ENCODE peak calls at places on chromosomes 11 and 22, in nine cellular contexts. One of them, this sample, is unnamed.

GRCh38 chr11:64762916-64763803 is 3.4 kb upstream of the PYGM start:
- DNase-seq in CD8-positive, alpha-beta T cell: peak
- DNase-seq in mucosa of descending colon: peak
- DNase-seq in NB4: peak
- DNase-seq in heart right ventricle: no peak
- DNase-seq in choroid plexus epithelial cell: peak
- DNase-seq in progenitor cell of endocrine pancreas: no peak
- DNase-seq in PC-3: no peak
- DNase-seq in upper lobe of left lung: peak
- DNase-seq in this sample: no peak

GRCh38 chr22:33385611-33386010 is 327.4 kb upstream of the SYN3 start:
- DNase-seq in heart right ventricle: no peak
- DNase-seq in PC-3: no peak
- DNase-seq in choroid plexus epithelial cell: no peak
- DNase-seq in NB4: no peak
- DNase-seq in upper lobe of left lung: no peak
- DNase-seq in progenitor cell of endocrine pancreas: no peak
- DNase-seq in mucosa of descending colon: no peak
- DNase-seq in CD8-positive, alpha-beta T cell: no peak
- DNase-seq in this sample: no peak

GRCh38 chr11:46560300-46561025 is 33.4 kb downstream of the AMBRA1 start:
- DNase-seq in PC-3: no peak
- DNase-seq in CD8-positive, alpha-beta T cell: no peak
- DNase-seq in mucosa of descending colon: no peak
- DNase-seq in upper lobe of left lung: no peak
- DNase-seq in choroid plexus epithelial cell: peak
- DNase-seq in progenitor cell of endocrine pancreas: no peak
- DNase-seq in NB4: peak
- DNase-seq in heart right ventricle: no peak
- DNase-seq in this sample: peak

GRCh38 chr11:77473001-77473800 is 693 bp downstream of the PAK1 start:
- DNase-seq in choroid plexus epithelial cell: peak
- DNase-seq in NB4: peak
- DNase-seq in CD8-positive, alpha-beta T cell: peak
- DNase-seq in upper lobe of left lung: peak
- DNase-seq in progenitor cell of endocrine pancreas: peak
- DNase-seq in PC-3: peak
- DNase-seq in mucosa of descending colon: peak
- DNase-seq in heart right ventricle: peak
- DNase-seq in this sample: peak

GRCh38 chr11:11148104-11148509 is 204.9 kb downstream of the CSNK2A3 start:
- DNase-seq in upper lobe of left lung: no peak
- DNase-seq in heart right ventricle: peak
- DNase-seq in choroid plexus epithelial cell: peak
- DNase-seq in PC-3: peak
- DNase-seq in NB4: peak
- DNase-seq in CD8-positive, alpha-beta T cell: peak
- DNase-seq in mucosa of descending colon: peak
- DNase-seq in progenitor cell of endocrine pancreas: no peak
- DNase-seq in this sample: peak

GRCh38 chr11:91804057-91804456 is 420.6 kb upstream of the FAT3 start:
- DNase-seq in CD8-positive, alpha-beta T cell: no peak
- DNase-seq in mucosa of descending colon: no peak
- DNase-seq in upper lobe of left lung: no peak
- DNase-seq in PC-3: peak
- DNase-seq in heart right ventricle: no peak
- DNase-seq in NB4: no peak
- DNase-seq in progenitor cell of endocrine pancreas: no peak
- DNase-seq in choroid plexus epithelial cell: peak
- DNase-seq in this sample: no peak

GRCh38 chr11:117076941-117077659 is 21.1 kb downstream of the SIK3 start:
- DNase-seq in PC-3: no peak
- DNase-seq in upper lobe of left lung: no peak
- DNase-seq in CD8-positive, alpha-beta T cell: no peak
- DNase-seq in heart right ventricle: no peak
- DNase-seq in mucosa of descending colon: no peak
- DNase-seq in NB4: no peak
- DNase-seq in progenitor cell of endocrine pancreas: no peak
- DNase-seq in choroid plexus epithelial cell: peak
- DNase-seq in this sample: peak

GRCh38 chr11:122656073-122656630 is 630 bp downstream of the UBASH3B start:
- DNase-seq in PC-3: peak
- DNase-seq in choroid plexus epithelial cell: peak
- DNase-seq in progenitor cell of endocrine pancreas: no peak
- DNase-seq in upper lobe of left lung: peak
- DNase-seq in CD8-positive, alpha-beta T cell: peak
- DNase-seq in mucosa of descending colon: peak
- DNase-seq in heart right ventricle: peak
- DNase-seq in NB4: peak
- DNase-seq in this sample: peak

GRCh38 chr22:49051491-49052022 is 776.1 kb downstream of the BRD1 start:
- DNase-seq in heart right ventricle: no peak
- DNase-seq in upper lobe of left lung: peak
- DNase-seq in CD8-positive, alpha-beta T cell: no peak
- DNase-seq in PC-3: no peak
- DNase-seq in choroid plexus epithelial cell: no peak
- DNase-seq in NB4: no peak
- DNase-seq in progenitor cell of endocrine pancreas: no peak
- DNase-seq in mucosa of descending colon: no peak
- DNase-seq in this sample: no peak

GRCh38 chr22:25829237-25829636 is 87.2 kb downstream of the MYO18B start:
- DNase-seq in upper lobe of left lung: no peak
- DNase-seq in PC-3: no peak
- DNase-seq in mucosa of descending colon: no peak
- DNase-seq in NB4: no peak
- DNase-seq in CD8-positive, alpha-beta T cell: no peak
- DNase-seq in progenitor cell of endocrine pancreas: no peak
- DNase-seq in choroid plexus epithelial cell: no peak
- DNase-seq in heart right ventricle: no peak
- DNase-seq in this sample: no peak

GRCh38 chr11:108916935-108917334 is 252.1 kb downstream of the DDX10 start:
- DNase-seq in heart right ventricle: no peak
- DNase-seq in NB4: no peak
- DNase-seq in mucosa of descending colon: no peak
- DNase-seq in PC-3: no peak
- DNase-seq in upper lobe of left lung: no peak
- DNase-seq in choroid plexus epithelial cell: no peak
- DNase-seq in CD8-positive, alpha-beta T cell: no peak
- DNase-seq in progenitor cell of endocrine pancreas: no peak
- DNase-seq in this sample: peak

GRCh38 chr22:27573992-27574391 is 227.6 kb downstream of the MN1 start:
- DNase-seq in choroid plexus epithelial cell: peak
- DNase-seq in progenitor cell of endocrine pancreas: no peak
- DNase-seq in CD8-positive, alpha-beta T cell: no peak
- DNase-seq in mucosa of descending colon: no peak
- DNase-seq in heart right ventricle: no peak
- DNase-seq in upper lobe of left lung: no peak
- DNase-seq in NB4: peak
- DNase-seq in PC-3: no peak
- DNase-seq in this sample: no peak

GRCh38 chr11:1081601-1082311 is 7.1 kb downstream of the MUC2 start:
- DNase-seq in PC-3: no peak
- DNase-seq in progenitor cell of endocrine pancreas: no peak
- DNase-seq in NB4: no peak
- DNase-seq in upper lobe of left lung: peak
- DNase-seq in mucosa of descending colon: peak
- DNase-seq in choroid plexus epithelial cell: no peak
- DNase-seq in heart right ventricle: no peak
- DNase-seq in CD8-positive, alpha-beta T cell: no peak
- DNase-seq in this sample: no peak

GRCh38 chr22:20490941-20491307 is 4.7 kb downstream of the KLHL22 start:
- DNase-seq in heart right ventricle: no peak
- DNase-seq in CD8-positive, alpha-beta T cell: no peak
- DNase-seq in upper lobe of left lung: no peak
- DNase-seq in NB4: no peak
- DNase-seq in progenitor cell of endocrine pancreas: no peak
- DNase-seq in PC-3: no peak
- DNase-seq in choroid plexus epithelial cell: no peak
- DNase-seq in mucosa of descending colon: no peak
- DNase-seq in this sample: no peak

DNA sequence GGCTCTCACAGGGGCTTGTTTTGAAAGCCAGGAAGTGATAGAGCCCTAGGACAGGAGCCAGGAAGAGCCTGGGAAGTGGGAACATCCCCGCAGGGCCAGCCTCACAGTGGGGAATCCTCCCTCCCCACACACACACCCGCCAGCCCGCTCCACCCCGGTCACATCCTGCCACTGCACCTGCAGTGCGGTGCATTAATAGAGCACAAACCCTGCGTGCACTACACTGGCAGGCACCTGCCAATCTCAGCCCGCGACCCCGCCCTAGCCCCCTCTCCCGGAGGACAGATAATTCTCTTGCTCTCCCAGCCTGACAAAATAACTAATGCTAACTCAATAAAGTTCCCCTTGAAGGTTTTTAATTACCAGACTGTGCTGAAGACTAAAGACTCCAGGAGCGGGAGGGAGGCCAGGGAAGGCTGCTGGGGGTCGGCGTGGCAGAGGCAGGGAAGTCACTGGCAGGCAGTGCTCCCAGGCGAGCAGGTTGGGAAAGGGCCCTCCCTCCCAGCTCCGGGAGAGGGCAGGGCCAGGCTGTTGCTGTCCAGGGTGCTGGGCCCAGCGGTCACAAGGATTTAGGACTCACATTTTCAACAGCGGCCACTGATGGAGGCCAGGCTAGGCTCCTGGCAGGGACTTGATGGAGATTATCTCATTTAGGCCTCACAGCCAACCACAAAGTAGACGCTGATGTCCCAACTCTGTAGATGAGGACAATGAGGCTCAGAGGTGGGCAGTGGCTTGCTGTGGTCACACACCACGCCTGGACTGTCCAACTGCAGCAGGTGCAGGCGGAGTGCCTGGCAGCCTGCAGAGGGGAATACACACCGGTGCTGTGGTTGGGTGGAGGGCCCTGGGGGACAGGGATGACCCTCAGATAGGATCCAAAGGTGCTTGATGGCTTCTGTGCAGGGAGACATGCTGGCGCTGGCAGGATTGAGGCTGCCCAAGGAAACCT is 23.9 kb upstream of the TCF20 start:
- DNase-seq in mucosa of descending colon: peak
- DNase-seq in CD8-positive, alpha-beta T cell: peak
- DNase-seq in choroid plexus epithelial cell: peak
- DNase-seq in NB4: peak
- DNase-seq in heart right ventricle: peak
- DNase-seq in progenitor cell of endocrine pancreas: peak
- DNase-seq in upper lobe of left lung: no peak
- DNase-seq in PC-3: peak
- DNase-seq in this sample: peak
- TF ChIP-seq CTCF in mucosa of descending colon: no peak
- TF ChIP-seq CTCF in CD8-positive, alpha-beta T cell: no peak
- TF ChIP-seq CTCF in choroid plexus epithelial cell: peak
- TF ChIP-seq CTCF in NB4: no peak
- TF ChIP-seq CTCF in heart right ventricle: no peak
- TF ChIP-seq CTCF in progenitor cell of endocrine pancreas: no peak
- TF ChIP-seq CTCF in upper lobe of left lung: no peak
- TF ChIP-seq CTCF in PC-3: no peak
- TF ChIP-seq CTCF in this sample: no peak

DNA sequence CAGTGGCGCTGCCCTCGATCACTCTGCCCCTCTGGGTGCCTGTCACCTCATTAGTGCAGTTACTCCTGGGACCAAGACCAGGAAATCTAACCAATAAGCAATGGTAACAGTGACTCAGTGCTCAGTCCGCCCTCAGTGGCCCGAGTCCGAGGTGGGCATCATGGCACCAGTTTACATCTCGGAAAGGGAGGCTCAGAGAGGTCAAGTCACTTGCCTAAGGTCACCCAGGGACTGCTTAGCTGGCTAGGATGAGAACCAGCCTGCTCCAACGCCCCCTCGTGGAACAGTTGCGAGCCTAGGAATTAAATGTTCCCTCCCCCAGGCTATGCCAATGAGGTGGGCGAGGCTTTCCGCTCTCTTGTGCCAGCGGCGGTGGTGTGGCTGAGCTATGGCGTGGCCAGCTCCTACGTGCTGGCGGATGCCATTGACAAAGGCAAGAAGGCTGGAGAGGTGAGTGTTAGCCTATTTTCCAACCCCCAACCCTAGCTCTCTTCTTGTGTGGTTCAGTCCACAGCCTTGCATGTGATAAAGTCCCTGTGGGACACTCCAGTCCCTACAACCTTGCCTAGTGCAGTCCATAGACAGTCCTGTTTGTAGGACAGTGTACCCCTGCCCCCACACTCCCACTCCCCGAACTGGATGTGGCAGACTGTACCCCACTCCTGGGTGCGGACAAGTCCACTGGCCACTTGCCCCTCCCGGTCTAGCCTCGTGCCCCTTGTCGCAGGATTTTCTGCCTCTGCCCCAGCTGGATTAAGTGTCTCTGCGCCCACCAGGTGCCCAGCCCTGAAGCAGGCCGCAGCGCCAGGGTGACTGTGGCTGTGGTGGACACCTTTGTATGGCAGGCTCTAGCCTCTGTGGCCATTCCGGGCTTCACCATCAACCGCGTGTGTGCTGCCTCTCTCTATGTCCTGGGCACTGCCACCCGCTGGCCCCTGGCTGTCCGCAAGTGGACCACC is 1.1 kb downstream of the MTFP1 start:
- DNase-seq in choroid plexus epithelial cell: peak
- DNase-seq in progenitor cell of endocrine pancreas: peak
- DNase-seq in mucosa of descending colon: peak
- DNase-seq in upper lobe of left lung: peak
- DNase-seq in heart right ventricle: peak
- DNase-seq in NB4: peak
- DNase-seq in CD8-positive, alpha-beta T cell: peak
- DNase-seq in PC-3: peak
- DNase-seq in this sample: peak
- TF ChIP-seq CTCF in choroid plexus epithelial cell: peak
- TF ChIP-seq CTCF in progenitor cell of endocrine pancreas: peak
- TF ChIP-seq CTCF in mucosa of descending colon: peak
- TF ChIP-seq CTCF in upper lobe of left lung: peak
- TF ChIP-seq CTCF in heart right ventricle: peak
- TF ChIP-seq CTCF in NB4: peak
- TF ChIP-seq CTCF in CD8-positive, alpha-beta T cell: peak
- TF ChIP-seq CTCF in PC-3: peak
- TF ChIP-seq CTCF in this sample: peak

GRCh38 chr11:61791737-61792309 is 576 bp downstream of the TMEM258 start:
- DNase-seq in heart right ventricle: peak
- DNase-seq in mucosa of descending colon: peak
- DNase-seq in progenitor cell of endocrine pancreas: peak
- DNase-seq in PC-3: peak
- DNase-seq in choroid plexus epithelial cell: peak
- DNase-seq in CD8-positive, alpha-beta T cell: peak
- DNase-seq in upper lobe of left lung: no peak
- DNase-seq in NB4: peak
- DNase-seq in this sample: peak
- TF ChIP-seq CTCF in heart right ventricle: no peak
- TF ChIP-seq CTCF in mucosa of descending colon: no peak
- TF ChIP-seq CTCF in progenitor cell of endocrine pancreas: no peak
- TF ChIP-seq CTCF in PC-3: no peak
- TF ChIP-seq CTCF in choroid plexus epithelial cell: no peak
- TF ChIP-seq CTCF in CD8-positive, alpha-beta T cell: no peak
- TF ChIP-seq CTCF in upper lobe of left lung: no peak
- TF ChIP-seq CTCF in NB4: no peak
- TF ChIP-seq CTCF in this sample: no peak

GRCh38 chr11:17907046-17907445 is 105.8 kb downstream of the SERGEF start:
- DNase-seq in CD8-positive, alpha-beta T cell: no peak
- DNase-seq in heart right ventricle: no peak
- DNase-seq in choroid plexus epithelial cell: no peak
- DNase-seq in upper lobe of left lung: no peak
- DNase-seq in NB4: peak
- DNase-seq in PC-3: no peak
- DNase-seq in mucosa of descending colon: no peak
- DNase-seq in progenitor cell of endocrine pancreas: no peak
- DNase-seq in this sample: no peak

GRCh38 chr11:17905477-17905876 is 107.4 kb downstream of the SERGEF start:
- DNase-seq in upper lobe of left lung: no peak
- DNase-seq in mucosa of descending colon: no peak
- DNase-seq in CD8-positive, alpha-beta T cell: no peak
- DNase-seq in heart right ventricle: no peak
- DNase-seq in PC-3: no peak
- DNase-seq in choroid plexus epithelial cell: no peak
- DNase-seq in progenitor cell of endocrine pancreas: no peak
- DNase-seq in NB4: no peak
- DNase-seq in this sample: no peak

GRCh38 chr11:17906436-17906835 is 106.4 kb downstream of the SERGEF start:
- DNase-seq in choroid plexus epithelial cell: no peak
- DNase-seq in heart right ventricle: no peak
- DNase-seq in CD8-positive, alpha-beta T cell: no peak
- DNase-seq in mucosa of descending colon: peak
- DNase-seq in NB4: peak
- DNase-seq in upper lobe of left lung: peak
- DNase-seq in progenitor cell of endocrine pancreas: peak
- DNase-seq in PC-3: peak
- DNase-seq in this sample: peak
- TF ChIP-seq CTCF in choroid plexus epithelial cell: peak
- TF ChIP-seq CTCF in heart right ventricle: no peak
- TF ChIP-seq CTCF in CD8-positive, alpha-beta T cell: no peak
- TF ChIP-seq CTCF in mucosa of descending colon: no peak
- TF ChIP-seq CTCF in NB4: no peak
- TF ChIP-seq CTCF in upper lobe of left lung: no peak
- TF ChIP-seq CTCF in progenitor cell of endocrine pancreas: peak
- TF ChIP-seq CTCF in PC-3: peak
- TF ChIP-seq CTCF in this sample: peak

This sample was measured in MCF 10A.